ENCODE peak calls at places on chromosomes 13 and 19, in seven cellular contexts. L, C, R, H, T, N and M are unnamed samples.

GRCh38 chr13:99383946-99384345 is 76.7 kb upstream of the GPR183 start:
- DNase-seq in L (no peak), C (no peak), R (no peak), H (no peak), T (no peak), N (no peak), M (no peak)

GRCh38 chr13:26602783-26603182 is 45.3 kb downstream of the WASF3 start:
- DNase-seq in L (no peak), C (no peak), R (no peak), H (no peak), T (no peak), N (no peak), M (no peak)

GRCh38 chr19:45952691-45953505 is 20.8 kb downstream of the NOVA2 start:
- DNase-seq in L (peak), C (no peak), R (no peak), H (peak), T (peak), N (no peak), M (no peak)

GRCh38 chr19:940591-941291 is 14.9 kb downstream of the ARID3A start:
- DNase-seq in L (no peak), C (no peak), R (peak), H (peak), T (peak), N (peak), M (no peak)

GRCh38 chr13:60369242-60369641 is 27.8 kb upstream of the TDRD3 start:
- DNase-seq in L (no peak), C (no peak), R (no peak), H (no peak), T (no peak), N (no peak), M (no peak)

GRCh38 chr19:10230904-10231623 is at the start of gene S1PR2:
- DNase-seq in L (peak), C (peak), R (peak), H (peak), T (peak), N (peak), M (no peak)

GRCh38 chr13:48801255-48801654 is 147.5 kb downstream of the CYSLTR2 start:
- DNase-seq in L (no peak), C (no peak), R (no peak), H (peak), T (no peak), N (no peak), M (no peak)

GRCh38 chr19:892243-892996 is 567 bp downstream of the MED16 start:
- DNase-seq in L (no peak), C (no peak), R (no peak), H (no peak), T (peak), N (no peak), M (no peak)

GRCh38 chr19:57302727-57303401 is 17.4 kb upstream of the ZNF543 start:
- DNase-seq in L (no peak), C (no peak), R (no peak), H (no peak), T (no peak), N (no peak), M (no peak)

GRCh38 chr13:99677388-99677951 is 176.2 kb downstream of the TM9SF2 start:
- DNase-seq in L (no peak), C (no peak), R (no peak), H (no peak), T (no peak), N (no peak), M (no peak)

GRCh38 chr13:19861762-19862161 is 1.7 kb downstream of the ZMYM5 start:
- DNase-seq in L (no peak), C (no peak), R (no peak), H (no peak), T (no peak), N (no peak), M (no peak)

DNA sequence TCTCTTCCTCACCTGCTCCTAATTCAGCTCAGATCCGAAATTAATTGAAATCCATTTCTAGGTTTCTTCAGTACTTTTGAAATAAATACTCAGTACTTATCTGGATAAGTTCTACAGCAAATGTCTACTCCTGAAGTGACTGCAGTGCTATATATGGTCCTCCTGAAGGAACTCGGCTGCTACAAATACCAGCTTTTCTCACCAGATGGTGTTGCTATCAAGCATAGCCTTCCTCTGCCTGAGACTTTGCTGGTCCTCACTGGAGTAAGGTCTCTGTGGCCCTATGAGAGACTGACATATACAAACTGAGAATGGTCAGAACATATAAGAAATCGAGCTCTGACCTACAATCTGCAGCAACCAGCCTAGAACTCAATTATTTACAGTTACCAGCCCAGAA is 161.6 kb downstream of the NDFIP2 start:
- DNase-seq in L (no peak), C (no peak), R (no peak), H (no peak), T (no peak), N (no peak), M (no peak)
- TF ChIP-seq CTCF in L (no peak), C (no peak), R (no peak), H (peak), T (no peak), N (no peak), M (no peak)

GRCh38 chr19:58563823-58564222 is 5.4 kb upstream of the UBE2M start:
- DNase-seq in L (no peak), C (no peak), R (no peak), H (no peak), T (no peak), N (no peak), M (no peak)
- H3K27ac ChIP-seq in L (no peak), C (no peak), R (no peak), H (no peak), T (no peak), N (no peak), M (no peak)

DNA sequence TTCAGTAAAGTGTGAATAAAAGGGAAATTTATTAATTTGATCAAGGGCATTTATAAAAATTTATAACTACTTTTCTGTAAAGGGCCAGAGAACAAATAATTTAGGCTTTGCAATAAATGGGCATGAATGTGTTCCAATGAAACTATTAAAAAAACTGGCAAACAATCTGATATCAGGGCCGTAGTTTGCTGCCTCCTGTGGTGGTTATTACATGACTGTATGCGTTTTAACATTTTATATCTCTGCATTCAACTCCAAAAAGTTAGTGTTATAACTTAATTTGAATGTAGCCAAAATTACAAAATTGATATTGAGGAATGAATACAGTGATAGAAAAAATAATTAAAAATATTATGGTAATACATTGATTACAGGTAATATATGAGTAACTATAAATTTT is 80.5 kb upstream of the POSTN start:
- DNase-seq in L (no peak), C (no peak), R (no peak), H (no peak), T (no peak), N (no peak), M (no peak)
- TF ChIP-seq CTCF in L (no peak), C (no peak), R (no peak), H (peak), T (no peak), N (no peak), M (peak)

DNA sequence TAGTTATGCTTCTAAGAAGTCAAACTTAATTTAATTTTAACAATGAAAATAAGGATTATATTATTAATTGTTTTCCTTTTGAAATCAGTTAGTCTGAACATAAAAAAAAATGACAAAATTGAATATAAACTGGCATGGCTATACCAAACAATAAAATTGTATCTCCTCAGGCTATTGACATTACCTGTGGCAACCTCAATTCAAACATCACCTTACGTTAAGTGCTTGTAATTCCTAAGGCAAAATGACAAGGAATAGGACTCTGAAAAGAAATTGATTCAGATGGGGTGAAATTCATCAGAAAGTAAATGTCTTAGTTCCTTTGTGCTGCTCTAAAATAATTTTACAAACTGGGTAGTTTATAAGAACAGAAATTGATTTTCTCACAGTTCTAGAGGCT is 89.5 kb downstream of the SLITRK6 start:
- DNase-seq in L (no peak), C (no peak), R (no peak), H (no peak), T (no peak), N (no peak), M (no peak)
- H3K27ac ChIP-seq in L (no peak), C (no peak), R (no peak), H (no peak), T (no peak), N (no peak), M (no peak)

GRCh38 chr13:46731535-46731934 is 65.4 kb downstream of the ESD start:
- DNase-seq in L (no peak), C (no peak), R (no peak), H (no peak), T (no peak), N (no peak), M (no peak)

GRCh38 chr13:46726347-46726746 is 70.6 kb downstream of the ESD start:
- DNase-seq in L (no peak), C (no peak), R (no peak), H (no peak), T (no peak), N (no peak), M (no peak)

GRCh38 chr13:46728777-46729176 is 68.2 kb downstream of the ESD start:
- DNase-seq in L (no peak), C (peak), R (no peak), H (no peak), T (no peak), N (no peak), M (no peak)
- TF ChIP-seq CTCF in L (no peak), C (no peak), R (no peak), H (no peak), T (no peak), N (no peak), M (no peak)